ENCODE peak calls at places on chromosomes 5 and 9, in five cellular contexts. Z, S, W, M and D are unnamed samples.

GRCh38 chr9:120475341-120475740 is 104.6 kb downstream of the CDK5RAP2 start:
- DNase-seq in Z (no peak), S (no peak), W (no peak), M (no peak), D (no peak)

GRCh38 chr5:7849531-7850240 is 1.2 kb downstream of the CFAP90 start:
- DNase-seq in Z (peak; percentile 58), S (no peak), W (no peak), M (peak; percentile 60), D (peak; percentile 9)

GRCh38 chr9:90821697-90822096 is 20.1 kb downstream of the SYK start:
- DNase-seq in Z (no peak), S (no peak), W (no peak), M (no peak), D (no peak)

GRCh38 chr5:1926471-1927341 is 44.0 kb upstream of the IRX4 start:
- DNase-seq in Z (no peak), S (no peak), W (no peak), M (no peak), D (no peak)

GRCh38 chr5:109315245-109315644 is 94.5 kb downstream of the PJA2 start:
- DNase-seq in Z (no peak), S (no peak), W (no peak), M (no peak), D (no peak)

GRCh38 chr9:16180546-16180945 is 627.7 kb downstream of the CCDC171 start:
- DNase-seq in Z (no peak), S (no peak), W (no peak), M (no peak), D (no peak)

GRCh38 chr9:114370985-114371335 is 16.8 kb downstream of the AKNA start:
- DNase-seq in Z (peak; percentile 63), S (no peak), W (no peak), M (no peak), D (no peak)

GRCh38 chr5:544675-545330 is 20.6 kb upstream of the SLC9A3 start:
- DNase-seq in Z (no peak), S (no peak), W (no peak), M (no peak), D (no peak)

GRCh38 chr9:136282272-136282861 is 21.5 kb downstream of the CCDC187 start:
- DNase-seq in Z (no peak), S (no peak), W (no peak), M (peak; percentile 14), D (peak; percentile 28)

GRCh38 chr5:68315679-68316271 is 100.2 kb downstream of the PIK3R1 start:
- DNase-seq in Z (no peak), S (no peak), W (no peak), M (no peak), D (no peak)

GRCh38 chr5:140317859-140318258 is 15.0 kb upstream of the PFDN1 start:
- DNase-seq in Z (no peak), S (no peak), W (no peak), M (no peak), D (no peak)

GRCh38 chr5:123487298-123487697 is 24.7 kb upstream of the CSNK1G3 start:
- DNase-seq in Z (no peak), S (no peak), W (no peak), M (no peak), D (peak; percentile 2)

GRCh38 chr9:87682085-87682484 is 43.8 kb upstream of the CTSL start:
- DNase-seq in Z (no peak), S (no peak), W (no peak), M (no peak), D (no peak)

GRCh38 chr9:75146229-75146628 is 57.9 kb downstream of the OSTF1 start:
- DNase-seq in Z (no peak), S (no peak), W (no peak), M (no peak), D (no peak)

GRCh38 chr9:134619983-134620612 is 21.5 kb upstream of the COL5A1 start:
- DNase-seq in Z (no peak), S (no peak), W (no peak), M (no peak), D (no peak)

GRCh38 chr9:124412228-124412575 is 3.0 kb downstream of the PSMB7 start:
- DNase-seq in Z (no peak), S (no peak), W (no peak), M (no peak), D (no peak)

GRCh38 chr5:169945831-169946261 is 34.4 kb downstream of the INSYN2B start:
- DNase-seq in Z (peak; percentile 32), S (no peak), W (no peak), M (no peak), D (peak; percentile 77)

GRCh38 chr9:13717356-13718057 is 438.0 kb upstream of the MPDZ start:
- DNase-seq in Z (no peak), S (no peak), W (no peak), M (no peak), D (no peak)